ENCODE peak calls at places on chromosomes 6 and 20, in nine cellular contexts. Q is RWPE1, Y is upper lobe of right lung, U is B cell, O is ovary, I is bronchial epithelial cell, W is brain microvascular endothelial cell, C is endothelial cell, F is neural crest cell. V is an unnamed sample.

GRCh38 chr20:62367136-62367482 is at the start of gene LAMA5:
- DNase-seq in W (no peak), I (no peak), Q (peak), C (peak), O (no peak), U (no peak), Y (peak), F (peak), V (peak)

GRCh38 chr6:17413313-17413750 is 19.9 kb downstream of the CAP2 start:
- DNase-seq in W (peak), F (no peak), Q (peak), U (no peak), C (no peak), Y (no peak), O (no peak), I (peak), V (no peak)

GRCh38 chr20:40695214-40695613 is 6.2 kb upstream of the MAFB start:
- DNase-seq in C (no peak), I (no peak), Y (no peak), O (no peak), F (no peak), W (no peak), Q (no peak), U (no peak), V (no peak)

GRCh38 chr20:50392138-50392866 is 117.9 kb upstream of the PTPN1 start:
- DNase-seq in C (no peak), U (no peak), Q (no peak), I (no peak), F (no peak), Y (no peak), W (no peak), O (no peak), V (no peak)

GRCh38 chr6:41546866-41547798 is 951 bp downstream of the FOXP4 start:
- DNase-seq in U (no peak), Y (peak), C (peak), I (no peak), O (peak), Q (peak), W (peak), F (no peak), V (no peak)

GRCh38 chr20:54559890-54560289 is 84.5 kb downstream of the DOK5 start:
- DNase-seq in O (no peak), F (no peak), W (no peak), Y (no peak), I (no peak), U (no peak), C (no peak), Q (no peak), V (no peak)

GRCh38 chr6:26363882-26364825 is 844 bp upstream of the BTN3A2 start:
- DNase-seq in C (no peak), Q (peak), I (no peak), Y (no peak), O (no peak), U (no peak), W (peak), F (no peak), V (no peak)

GRCh38 chr20:41377275-41377674 is 10.7 kb upstream of the EMILIN3 start:
- DNase-seq in Y (no peak), U (no peak), I (no peak), W (no peak), C (no peak), Q (no peak), O (no peak), F (no peak), V (no peak)

GRCh38 chr20:23687986-23688385 is 852 bp downstream of the CST4 start:
- DNase-seq in F (no peak), O (no peak), Q (no peak), W (no peak), C (no peak), U (no peak), I (no peak), Y (no peak), V (no peak)

GRCh38 chr6:97689078-97689754 is 406.2 kb upstream of the MMS22L start:
- DNase-seq in O (no peak), U (no peak), Q (no peak), C (no peak), Y (no peak), F (no peak), W (no peak), I (no peak), V (no peak)

GRCh38 chr6:28269492-28269891 is 2.5 kb downstream of the ZSCAN26 start:
- DNase-seq in U (no peak), O (no peak), Y (no peak), W (peak), C (no peak), I (peak), Q (peak), F (no peak), V (no peak)

GRCh38 chr6:156876302-156876701 is 99.1 kb downstream of the ARID1B start:
- DNase-seq in C (peak), I (no peak), F (peak), Q (no peak), W (no peak), U (no peak), Y (no peak), O (no peak), V (no peak)

GRCh38 chr6:80363501-80363900 is 257.0 kb downstream of the BCKDHB start:
- DNase-seq in C (no peak), W (no peak), U (no peak), Y (no peak), Q (no peak), F (no peak), O (no peak), I (no peak), V (no peak)

GRCh38 chr6:38684904-38685303 is 18.0 kb downstream of the GLO1 start:
- DNase-seq in C (no peak), Q (no peak), F (no peak), O (no peak), Y (no peak), U (no peak), W (no peak), I (no peak), V (no peak)

GRCh38 chr6:79984261-79984660 is 20.2 kb upstream of the TTK start:
- DNase-seq in O (no peak), F (no peak), U (no peak), I (peak), Y (no peak), W (no peak), C (no peak), Q (peak), V (no peak)

GRCh38 chr20:25364180-25364788 is 26.4 kb downstream of the ABHD12 start:
- DNase-seq in C (no peak), I (peak), O (no peak), U (no peak), W (peak), Q (no peak), F (no peak), Y (no peak), V (no peak)

GRCh38 chr20:25863536-25864325 is 167.1 kb upstream of the ZNF337 start:
- DNase-seq in F (no peak), C (no peak), U (no peak), Q (no peak), W (no peak), O (no peak), I (peak), Y (no peak), V (no peak)

DNA sequence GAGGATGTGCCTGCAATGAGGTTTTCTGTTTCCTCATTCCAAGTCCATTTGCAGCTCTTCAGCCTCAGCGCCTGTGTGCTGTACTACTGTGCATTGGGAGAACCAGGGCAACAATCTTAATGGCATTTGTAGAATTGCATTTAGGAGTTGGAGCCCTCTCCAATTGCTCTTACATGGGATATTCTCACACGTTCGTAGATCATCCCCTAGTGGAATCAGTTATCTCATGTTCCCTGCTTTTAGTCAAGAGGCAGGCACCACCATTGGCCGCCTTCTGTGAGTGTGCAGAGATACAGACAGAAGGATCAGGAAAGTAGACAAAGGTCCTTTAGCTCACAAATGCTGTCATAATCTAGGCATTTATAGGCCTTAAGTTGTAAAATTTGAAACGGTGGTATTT is 84.2 kb upstream of the RGS17 start:
- DNase-seq in Y (no peak), C (no peak), U (no peak), W (no peak), Q (no peak), I (no peak), F (no peak), O (no peak), V (no peak)
- TF ChIP-seq CTCF in Y (no peak), C (no peak), U (no peak), W (no peak), Q (no peak), I (no peak), F (no peak), O (no peak), V (peak)

GRCh38 chr20:10469599-10469998 is 34.5 kb downstream of the SLX4IP start:
- DNase-seq in F (peak), C (peak), Q (peak), I (peak), W (peak), O (no peak), Y (no peak), U (no peak), V (no peak)
- TF ChIP-seq CTCF in F (peak), C (peak), Q (peak), I (peak), W (peak), O (peak), Y (peak), U (no peak), V (peak)

DNA sequence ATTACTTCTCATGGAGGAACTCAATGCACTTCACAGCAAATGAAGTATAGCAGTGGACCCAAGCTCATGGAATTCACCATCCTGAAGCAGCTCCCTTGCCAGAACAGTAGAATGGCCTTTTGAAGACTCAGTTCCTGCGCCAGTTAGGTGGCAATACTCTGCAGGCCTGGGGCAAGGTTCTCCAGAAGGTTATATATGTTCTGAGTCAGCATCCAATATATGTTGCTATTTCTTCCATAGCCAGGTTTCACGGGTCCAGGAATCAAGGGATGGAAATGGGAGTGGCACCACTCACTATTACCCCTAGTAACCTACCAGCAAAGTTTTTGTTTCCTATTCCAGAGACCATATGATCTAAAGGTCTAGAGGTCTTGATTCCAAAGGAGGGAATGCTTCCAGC is 56.4 kb upstream of the CNKSR3 start:
- DNase-seq in C (no peak), O (no peak), Q (no peak), I (no peak), U (no peak), W (no peak), F (no peak), Y (no peak), V (no peak)
- TF ChIP-seq CTCF in C (no peak), O (no peak), Q (no peak), I (no peak), U (no peak), W (no peak), F (no peak), Y (no peak), V (no peak)

DNA sequence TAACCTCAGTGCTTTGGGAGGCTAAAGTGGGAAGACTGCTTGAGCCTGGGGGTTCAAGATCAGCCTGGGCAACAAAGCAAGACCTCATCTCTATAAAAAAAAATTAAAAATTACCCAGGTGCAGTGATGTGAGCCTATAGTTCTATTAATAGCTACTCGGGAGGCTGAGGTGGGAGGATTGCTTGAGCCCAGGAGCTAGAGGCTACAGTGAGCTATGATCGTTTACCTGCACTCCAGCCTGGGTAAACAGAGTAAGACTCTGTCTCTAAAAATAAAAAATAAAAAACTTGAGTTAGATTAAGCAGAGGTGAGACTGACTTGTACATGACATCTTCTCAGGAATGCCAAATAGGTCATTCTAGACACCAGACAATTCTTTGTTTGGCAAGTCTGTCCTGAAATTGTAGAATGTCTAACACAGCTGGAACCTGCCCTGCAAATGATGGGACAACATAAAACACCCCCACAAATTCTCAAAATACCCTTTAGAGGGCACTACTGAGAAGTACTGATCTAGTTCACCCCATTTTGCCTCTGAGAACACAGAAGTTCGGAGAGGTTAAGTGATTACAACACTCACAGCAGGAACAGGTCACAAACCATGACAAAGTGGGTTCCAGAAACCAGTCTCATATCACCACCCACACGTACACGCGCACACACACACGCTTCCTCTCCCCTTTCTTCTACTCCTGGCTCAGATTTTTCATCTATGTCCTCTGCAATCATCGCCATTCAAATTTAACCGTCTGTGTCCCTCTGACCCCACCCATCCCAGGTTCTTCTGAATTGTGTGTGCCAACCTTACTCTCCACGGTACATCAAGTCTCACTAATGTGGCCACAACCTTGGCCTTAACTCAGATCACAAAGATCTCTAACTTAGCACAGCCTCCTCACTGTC is 38.3 kb downstream of the ARHGAP18 start:
- DNase-seq in W (no peak), U (peak), Y (peak), I (no peak), F (no peak), O (no peak), C (no peak), Q (no peak), V (no peak)
- TF ChIP-seq CTCF in W (peak), U (peak), Y (peak), I (no peak), F (no peak), O (no peak), C (no peak), Q (no peak), V (no peak)